ENCODE peak calls at places on chromosomes 5 and 9, in five cellular contexts. One of them, this sample, is unnamed.

GRCh38 chr5:75847561-75848021 is 130.4 kb upstream of the POC5 start:
- DNase-seq in A549: no peak
- DNase-seq in WTC11: no peak
- DNase-seq in T-helper 2 cell: no peak
- DNase-seq in cardiac muscle cell: no peak
- DNase-seq in this sample: no peak

GRCh38 chr5:157592594-157592993 is 17.0 kb upstream of the ADAM19 start:
- DNase-seq in WTC11: no peak
- DNase-seq in cardiac muscle cell: no peak
- DNase-seq in A549: no peak
- DNase-seq in T-helper 2 cell: no peak
- DNase-seq in this sample: no peak

GRCh38 chr5:82165740-82166530 is 112.2 kb downstream of the RPS23 start:
- DNase-seq in cardiac muscle cell: peak
- DNase-seq in WTC11: peak
- DNase-seq in A549: peak
- DNase-seq in T-helper 2 cell: peak
- DNase-seq in this sample: peak

GRCh38 chr5:179799644-179799973 is 5.8 kb downstream of the LTC4S start:
- DNase-seq in WTC11: no peak
- DNase-seq in A549: no peak
- DNase-seq in T-helper 2 cell: no peak
- DNase-seq in cardiac muscle cell: no peak
- DNase-seq in this sample: no peak

GRCh38 chr5:169801781-169802180 is 164.7 kb downstream of the DOCK2 start:
- DNase-seq in WTC11: no peak
- DNase-seq in A549: no peak
- DNase-seq in T-helper 2 cell: no peak
- DNase-seq in cardiac muscle cell: no peak
- DNase-seq in this sample: no peak

GRCh38 chr5:37792976-37793328 is 46.9 kb downstream of the GDNF start:
- DNase-seq in A549: no peak
- DNase-seq in cardiac muscle cell: peak
- DNase-seq in T-helper 2 cell: no peak
- DNase-seq in WTC11: no peak
- DNase-seq in this sample: peak

GRCh38 chr9:27473135-27473534 is 51.0 kb upstream of the IFNK start:
- DNase-seq in T-helper 2 cell: no peak
- DNase-seq in WTC11: no peak
- DNase-seq in A549: no peak
- DNase-seq in cardiac muscle cell: peak
- DNase-seq in this sample: peak

GRCh38 chr5:150148408-150148927 is 7.2 kb downstream of the PDGFRB start:
- DNase-seq in cardiac muscle cell: peak
- DNase-seq in T-helper 2 cell: no peak
- DNase-seq in WTC11: no peak
- DNase-seq in A549: no peak
- DNase-seq in this sample: peak

GRCh38 chr5:43156388-43156787 is 35.6 kb upstream of the NIM1K start:
- DNase-seq in A549: no peak
- DNase-seq in T-helper 2 cell: no peak
- DNase-seq in WTC11: no peak
- DNase-seq in cardiac muscle cell: peak
- DNase-seq in this sample: no peak

GRCh38 chr5:97338729-97339128 is 155.7 kb upstream of the RIOK2 start:
- DNase-seq in A549: no peak
- DNase-seq in T-helper 2 cell: no peak
- DNase-seq in WTC11: no peak
- DNase-seq in cardiac muscle cell: no peak
- DNase-seq in this sample: no peak

GRCh38 chr5:143244000-143244736 is 159.3 kb downstream of the NR3C1 start:
- DNase-seq in T-helper 2 cell: no peak
- DNase-seq in A549: peak
- DNase-seq in WTC11: no peak
- DNase-seq in cardiac muscle cell: peak
- DNase-seq in this sample: peak

GRCh38 chr9:75027187-75028107 is 646 bp downstream of the CARNMT1 start:
- DNase-seq in WTC11: peak
- DNase-seq in cardiac muscle cell: peak
- DNase-seq in A549: peak
- DNase-seq in T-helper 2 cell: no peak
- DNase-seq in this sample: peak

This sample was measured in fibroblast of gingiva.